ENCODE peak calls at places on chromosomes 11 and 22, in four cellular contexts. I is RWPE1; F is activated CD4-positive, CD25-positive, alpha-beta regulatory T cell treated with anti-CD3 and anti-CD28 coated beads, Interleukin-2, amount 50 U/mL, for 16 hours; W is endodermal cell. X is an unnamed sample.

GRCh38 chr11:96257972-96258951 is 84.7 kb downstream of the MAML2 start:
- DNase-seq in I (no peak), F (no peak), W (no peak), X (no peak)

GRCh38 chr11:5831196-5831829 is 10.4 kb downstream of the OR52E6 start:
- DNase-seq in F (no peak), I (no peak), W (peak), X (no peak)

GRCh38 chr22:30219049-30219448 is 27.5 kb downstream of the LIF start:
- DNase-seq in F (no peak), I (no peak), W (no peak), X (no peak)

GRCh38 chr22:45671051-45671782 is 417 bp upstream of the ATXN10 start:
- DNase-seq in W (peak), I (no peak), F (no peak), X (no peak)

GRCh38 chr22:47121791-47122190 is 359.3 kb downstream of the TBC1D22A start:
- DNase-seq in I (no peak), W (no peak), F (no peak), X (no peak)

GRCh38 chr11:95248666-95249467 is 17.9 kb upstream of the SESN3 start:
- DNase-seq in W (peak), I (no peak), F (no peak), X (no peak)

GRCh38 chr22:37212174-37212906 is at the start of gene SSTR3:
- DNase-seq in W (peak), I (no peak), F (no peak), X (no peak)

GRCh38 chr11:6129634-6130033 is 22.1 kb downstream of the OR56B4 start:
- DNase-seq in F (no peak), I (no peak), W (no peak), X (no peak)

GRCh38 chr11:77183421-77183984 is 55.5 kb downstream of the MYO7A start:
- DNase-seq in I (no peak), F (no peak), W (no peak), X (no peak)

GRCh38 chr22:46297151-46297819 is 615 bp downstream of the GTSE1 start:
- DNase-seq in F (no peak), W (peak), I (peak), X (no peak)

GRCh38 chr22:31296258-31296657 is 4.0 kb upstream of the PIK3IP1 start:
- DNase-seq in W (no peak), I (no peak), F (no peak), X (peak)

GRCh38 chr22:30940655-30941362 is 27.8 kb downstream of the MORC2 start:
- DNase-seq in F (no peak), I (no peak), W (no peak), X (no peak)

GRCh38 chr22:43272301-43272700 is 70.9 kb downstream of the SCUBE1 start:
- DNase-seq in I (no peak), W (no peak), F (no peak), X (peak)

GRCh38 chr11:120129570-120129969 is 8.3 kb downstream of the TRIM29 start:
- DNase-seq in F (no peak), W (no peak), I (no peak), X (peak)

GRCh38 chr11:2303627-2304155 is 1.9 kb downstream of the TSPAN32 start:
- DNase-seq in W (no peak), I (no peak), F (no peak), X (no peak)

GRCh38 chr11:79052539-79052938 is 388.3 kb downstream of the TENM4 start:
- DNase-seq in F (no peak), W (peak), I (no peak), X (no peak)

X was measured in foreskin keratinocyte.